ENCODE peak calls at places on chromosomes 7 and 10, in five cellular contexts. One of them, this sample, is unnamed.

GRCh38 chr7:130141161-130141857 is 63.9 kb downstream of the TMEM209 start:
- DNase-seq in stimulated activated CD8-positive, alpha-beta memory T cell treated with anti-CD3 and anti-CD28 coated beads, Interleukin-7, amount 100 ng/mL, for 24 hours: no peak
- DNase-seq in T-helper 17 cell: no peak
- DNase-seq in AG04449: no peak
- DNase-seq in epithelial cell of proximal tubule: no peak
- DNase-seq in this sample: no peak

GRCh38 chr7:44466300-44467216 is 23.9 kb downstream of the NUDCD3 start:
- DNase-seq in stimulated activated CD8-positive, alpha-beta memory T cell treated with anti-CD3 and anti-CD28 coated beads, Interleukin-7, amount 100 ng/mL, for 24 hours: no peak
- DNase-seq in T-helper 17 cell: no peak
- DNase-seq in AG04449: peak
- DNase-seq in epithelial cell of proximal tubule: no peak
- DNase-seq in this sample: no peak

GRCh38 chr10:44975487-44976331 is 2.9 kb downstream of the DEPP1 start:
- DNase-seq in stimulated activated CD8-positive, alpha-beta memory T cell treated with anti-CD3 and anti-CD28 coated beads, Interleukin-7, amount 100 ng/mL, for 24 hours: no peak
- DNase-seq in T-helper 17 cell: no peak
- DNase-seq in AG04449: no peak
- DNase-seq in epithelial cell of proximal tubule: peak
- DNase-seq in this sample: no peak

GRCh38 chr7:47326220-47326619 is 255.7 kb downstream of the TNS3 start:
- DNase-seq in stimulated activated CD8-positive, alpha-beta memory T cell treated with anti-CD3 and anti-CD28 coated beads, Interleukin-7, amount 100 ng/mL, for 24 hours: no peak
- DNase-seq in T-helper 17 cell: no peak
- DNase-seq in AG04449: no peak
- DNase-seq in epithelial cell of proximal tubule: no peak
- DNase-seq in this sample: no peak

GRCh38 chr7:45117582-45117981 is 6.1 kb upstream of the TBRG4 start:
- DNase-seq in stimulated activated CD8-positive, alpha-beta memory T cell treated with anti-CD3 and anti-CD28 coated beads, Interleukin-7, amount 100 ng/mL, for 24 hours: no peak
- DNase-seq in T-helper 17 cell: no peak
- DNase-seq in AG04449: no peak
- DNase-seq in epithelial cell of proximal tubule: no peak
- DNase-seq in this sample: no peak

GRCh38 chr10:93826355-93826754 is 67.4 kb upstream of the SLC35G1 start:
- DNase-seq in stimulated activated CD8-positive, alpha-beta memory T cell treated with anti-CD3 and anti-CD28 coated beads, Interleukin-7, amount 100 ng/mL, for 24 hours: no peak
- DNase-seq in T-helper 17 cell: no peak
- DNase-seq in AG04449: no peak
- DNase-seq in epithelial cell of proximal tubule: no peak
- DNase-seq in this sample: no peak

GRCh38 chr7:2523461-2523905 is 3.9 kb downstream of the LFNG start:
- DNase-seq in stimulated activated CD8-positive, alpha-beta memory T cell treated with anti-CD3 and anti-CD28 coated beads, Interleukin-7, amount 100 ng/mL, for 24 hours: no peak
- DNase-seq in T-helper 17 cell: no peak
- DNase-seq in AG04449: no peak
- DNase-seq in epithelial cell of proximal tubule: no peak
- DNase-seq in this sample: no peak

GRCh38 chr7:146492017-146492416 is 375.4 kb downstream of the CNTNAP2 start:
- DNase-seq in stimulated activated CD8-positive, alpha-beta memory T cell treated with anti-CD3 and anti-CD28 coated beads, Interleukin-7, amount 100 ng/mL, for 24 hours: no peak
- DNase-seq in T-helper 17 cell: no peak
- DNase-seq in AG04449: no peak
- DNase-seq in epithelial cell of proximal tubule: no peak
- DNase-seq in this sample: no peak

GRCh38 chr7:17523813-17524741 is 225.6 kb downstream of the AHR start:
- DNase-seq in stimulated activated CD8-positive, alpha-beta memory T cell treated with anti-CD3 and anti-CD28 coated beads, Interleukin-7, amount 100 ng/mL, for 24 hours: no peak
- DNase-seq in T-helper 17 cell: no peak
- DNase-seq in AG04449: no peak
- DNase-seq in epithelial cell of proximal tubule: no peak
- DNase-seq in this sample: no peak

GRCh38 chr10:76025124-76025477 is 593.7 kb downstream of the LRMDA start:
- DNase-seq in stimulated activated CD8-positive, alpha-beta memory T cell treated with anti-CD3 and anti-CD28 coated beads, Interleukin-7, amount 100 ng/mL, for 24 hours: no peak
- DNase-seq in T-helper 17 cell: no peak
- DNase-seq in AG04449: no peak
- DNase-seq in epithelial cell of proximal tubule: no peak
- DNase-seq in this sample: no peak

GRCh38 chr10:98299341-98299740 is 31.3 kb upstream of the LOXL4 start:
- DNase-seq in stimulated activated CD8-positive, alpha-beta memory T cell treated with anti-CD3 and anti-CD28 coated beads, Interleukin-7, amount 100 ng/mL, for 24 hours: no peak
- DNase-seq in T-helper 17 cell: no peak
- DNase-seq in AG04449: no peak
- DNase-seq in epithelial cell of proximal tubule: no peak
- DNase-seq in this sample: no peak

GRCh38 chr10:96973809-96974208 is 141.7 kb downstream of the LCOR start:
- DNase-seq in stimulated activated CD8-positive, alpha-beta memory T cell treated with anti-CD3 and anti-CD28 coated beads, Interleukin-7, amount 100 ng/mL, for 24 hours: no peak
- DNase-seq in T-helper 17 cell: no peak
- DNase-seq in AG04449: no peak
- DNase-seq in epithelial cell of proximal tubule: no peak
- DNase-seq in this sample: no peak

GRCh38 chr7:48154792-48155413 is 16.4 kb upstream of the ABCA13 start:
- DNase-seq in stimulated activated CD8-positive, alpha-beta memory T cell treated with anti-CD3 and anti-CD28 coated beads, Interleukin-7, amount 100 ng/mL, for 24 hours: no peak
- DNase-seq in T-helper 17 cell: peak
- DNase-seq in AG04449: no peak
- DNase-seq in epithelial cell of proximal tubule: peak
- DNase-seq in this sample: no peak

GRCh38 chr10:128032466-128032865 is 93.8 kb downstream of the MKI67 start:
- DNase-seq in stimulated activated CD8-positive, alpha-beta memory T cell treated with anti-CD3 and anti-CD28 coated beads, Interleukin-7, amount 100 ng/mL, for 24 hours: no peak
- DNase-seq in T-helper 17 cell: no peak
- DNase-seq in AG04449: no peak
- DNase-seq in epithelial cell of proximal tubule: no peak
- DNase-seq in this sample: no peak

GRCh38 chr10:97763947-97764346 is 7.9 kb downstream of the SFRP5 start:
- DNase-seq in stimulated activated CD8-positive, alpha-beta memory T cell treated with anti-CD3 and anti-CD28 coated beads, Interleukin-7, amount 100 ng/mL, for 24 hours: no peak
- DNase-seq in T-helper 17 cell: no peak
- DNase-seq in AG04449: no peak
- DNase-seq in epithelial cell of proximal tubule: no peak
- DNase-seq in this sample: no peak

GRCh38 chr7:98137826-98138151 is 31.1 kb downstream of the LMTK2 start:
- DNase-seq in stimulated activated CD8-positive, alpha-beta memory T cell treated with anti-CD3 and anti-CD28 coated beads, Interleukin-7, amount 100 ng/mL, for 24 hours: no peak
- DNase-seq in T-helper 17 cell: no peak
- DNase-seq in AG04449: no peak
- DNase-seq in epithelial cell of proximal tubule: no peak
- DNase-seq in this sample: no peak

GRCh38 chr10:24853661-24854060 is 98.7 kb downstream of the PRTFDC1 start:
- DNase-seq in stimulated activated CD8-positive, alpha-beta memory T cell treated with anti-CD3 and anti-CD28 coated beads, Interleukin-7, amount 100 ng/mL, for 24 hours: no peak
- DNase-seq in T-helper 17 cell: no peak
- DNase-seq in AG04449: no peak
- DNase-seq in epithelial cell of proximal tubule: no peak
- DNase-seq in this sample: no peak

GRCh38 chr7:64307254-64308018 is 6.3 kb upstream of the ZNF736 start:
- DNase-seq in stimulated activated CD8-positive, alpha-beta memory T cell treated with anti-CD3 and anti-CD28 coated beads, Interleukin-7, amount 100 ng/mL, for 24 hours: peak
- DNase-seq in T-helper 17 cell: peak
- DNase-seq in AG04449: no peak
- DNase-seq in epithelial cell of proximal tubule: peak
- DNase-seq in this sample: peak

GRCh38 chr7:50595538-50596102 is 30.4 kb upstream of the DDC start:
- DNase-seq in stimulated activated CD8-positive, alpha-beta memory T cell treated with anti-CD3 and anti-CD28 coated beads, Interleukin-7, amount 100 ng/mL, for 24 hours: no peak
- DNase-seq in T-helper 17 cell: no peak
- DNase-seq in AG04449: no peak
- DNase-seq in epithelial cell of proximal tubule: no peak
- DNase-seq in this sample: no peak

GRCh38 chr7:157541796-157542668 is 205.2 kb downstream of the DNAJB6 start:
- DNase-seq in stimulated activated CD8-positive, alpha-beta memory T cell treated with anti-CD3 and anti-CD28 coated beads, Interleukin-7, amount 100 ng/mL, for 24 hours: no peak
- DNase-seq in T-helper 17 cell: no peak
- DNase-seq in AG04449: no peak
- DNase-seq in epithelial cell of proximal tubule: no peak
- DNase-seq in this sample: no peak

GRCh38 chr10:5525581-5526271 is 965 bp downstream of the CALML3 start:
- DNase-seq in stimulated activated CD8-positive, alpha-beta memory T cell treated with anti-CD3 and anti-CD28 coated beads, Interleukin-7, amount 100 ng/mL, for 24 hours: no peak
- DNase-seq in T-helper 17 cell: no peak
- DNase-seq in AG04449: no peak
- DNase-seq in epithelial cell of proximal tubule: no peak
- DNase-seq in this sample: no peak

GRCh38 chr10:105981679-105982078 is 1182.8 kb downstream of the SORCS1 start:
- DNase-seq in stimulated activated CD8-positive, alpha-beta memory T cell treated with anti-CD3 and anti-CD28 coated beads, Interleukin-7, amount 100 ng/mL, for 24 hours: no peak
- DNase-seq in T-helper 17 cell: no peak
- DNase-seq in AG04449: no peak
- DNase-seq in epithelial cell of proximal tubule: no peak
- DNase-seq in this sample: no peak

GRCh38 chr10:112340601-112341000 is 33.3 kb upstream of the ACSL5 start:
- DNase-seq in stimulated activated CD8-positive, alpha-beta memory T cell treated with anti-CD3 and anti-CD28 coated beads, Interleukin-7, amount 100 ng/mL, for 24 hours: no peak
- DNase-seq in T-helper 17 cell: no peak
- DNase-seq in AG04449: no peak
- DNase-seq in epithelial cell of proximal tubule: no peak
- DNase-seq in this sample: no peak

GRCh38 chr7:12865593-12865992 is 178.2 kb downstream of the ARL4A start:
- DNase-seq in stimulated activated CD8-positive, alpha-beta memory T cell treated with anti-CD3 and anti-CD28 coated beads, Interleukin-7, amount 100 ng/mL, for 24 hours: no peak
- DNase-seq in T-helper 17 cell: no peak
- DNase-seq in AG04449: no peak
- DNase-seq in epithelial cell of proximal tubule: no peak
- DNase-seq in this sample: no peak

This sample was measured in activated CD4-positive, alpha-beta T cell treated with anti-CD3 and anti-CD28 coated beads for 1 hour.